ENCODE peak calls at places on chromosomes 4 and X, in five cellular contexts. D is PC-3, K is GM23338, C is HCT116, T is mammary epithelial cell. O is an unnamed sample.

GRCh38 chr4:47193179-47193578 is 161.8 kb downstream of the GABRB1 start:
- DNase-seq in T (no peak), C (no peak), D (no peak), K (no peak), O (no peak)

GRCh38 chrX:106862972-106863688 is 40.0 kb downstream of the RIPPLY1 start:
- DNase-seq in K (peak; percentile 62), T (peak; percentile 24), D (peak; percentile 61), C (peak; percentile 1), O (no peak)

GRCh38 chr4:170657761-170658160 is 568.0 kb upstream of the AADAT start:
- DNase-seq in T (no peak), K (no peak), D (peak; percentile 27), C (no peak), O (no peak)

GRCh38 chrX:154546354-154547244 is at the start of gene G6PD:
- DNase-seq in D (peak; percentile 73), T (peak; percentile 65), K (peak; percentile 72), C (peak; percentile 6), O (peak; percentile 44)

GRCh38 chr4:23922535-23923115 is 32.8 kb upstream of the PPARGC1A start:
- DNase-seq in C (no peak), D (no peak), K (no peak), T (no peak), O (peak; percentile 53)

GRCh38 chrX:2540426-2540942 is 39.7 kb upstream of the DHRSX start:
- DNase-seq in K (no peak), D (no peak), T (no peak), C (no peak), O (no peak)

GRCh38 chr4:86664959-86665358 is 70.8 kb downstream of the PTPN13 start:
- DNase-seq in D (peak; percentile 6), C (no peak), T (peak; percentile 69), K (peak; percentile 27), O (peak; percentile 95)

GRCh38 chr4:2799444-2799911 is 6.6 kb downstream of the SH3BP2 start:
- DNase-seq in C (no peak), D (no peak), T (no peak), K (no peak), O (no peak)

GRCh38 chr4:127403523-127404084 is 229.2 kb upstream of the INTU start:
- DNase-seq in D (no peak), T (no peak), C (no peak), K (no peak), O (no peak)

GRCh38 chr4:89753601-89754066 is 83.3 kb downstream of the SNCA start:
- DNase-seq in C (peak; percentile 55), T (peak; percentile 94), D (peak; percentile 67), K (no peak), O (peak; percentile 97)

GRCh38 chr4:40564815-40565505 is 64.7 kb downstream of the RBM47 start:
- DNase-seq in T (no peak), K (peak; percentile 57), D (no peak), C (no peak), O (no peak)

GRCh38 chr4:144179152-144179739 is 38.7 kb upstream of the GYPA start:
- DNase-seq in D (no peak), K (no peak), T (peak; percentile 32), C (no peak), O (no peak)

GRCh38 chrX:106927700-106928099 is 7.5 kb downstream of the CLDN2 start:
- DNase-seq in D (no peak), K (no peak), T (no peak), C (no peak), O (no peak)

GRCh38 chr4:165711436-165711835 is 161.6 kb upstream of the TLL1 start:
- DNase-seq in D (no peak), C (no peak), T (no peak), K (no peak), O (no peak)

GRCh38 chr4:14650127-14650526 is 352.2 kb upstream of the CPEB2 start:
- DNase-seq in C (no peak), D (peak; percentile 13), T (peak; percentile 6), K (no peak), O (peak; percentile 3)

GRCh38 chr4:121256346-121256745 is 92.2 kb upstream of the TNIP3 start:
- DNase-seq in D (peak; percentile 57), T (peak; percentile 85), C (peak; percentile 13), K (no peak), O (peak; percentile 94)

DNA sequence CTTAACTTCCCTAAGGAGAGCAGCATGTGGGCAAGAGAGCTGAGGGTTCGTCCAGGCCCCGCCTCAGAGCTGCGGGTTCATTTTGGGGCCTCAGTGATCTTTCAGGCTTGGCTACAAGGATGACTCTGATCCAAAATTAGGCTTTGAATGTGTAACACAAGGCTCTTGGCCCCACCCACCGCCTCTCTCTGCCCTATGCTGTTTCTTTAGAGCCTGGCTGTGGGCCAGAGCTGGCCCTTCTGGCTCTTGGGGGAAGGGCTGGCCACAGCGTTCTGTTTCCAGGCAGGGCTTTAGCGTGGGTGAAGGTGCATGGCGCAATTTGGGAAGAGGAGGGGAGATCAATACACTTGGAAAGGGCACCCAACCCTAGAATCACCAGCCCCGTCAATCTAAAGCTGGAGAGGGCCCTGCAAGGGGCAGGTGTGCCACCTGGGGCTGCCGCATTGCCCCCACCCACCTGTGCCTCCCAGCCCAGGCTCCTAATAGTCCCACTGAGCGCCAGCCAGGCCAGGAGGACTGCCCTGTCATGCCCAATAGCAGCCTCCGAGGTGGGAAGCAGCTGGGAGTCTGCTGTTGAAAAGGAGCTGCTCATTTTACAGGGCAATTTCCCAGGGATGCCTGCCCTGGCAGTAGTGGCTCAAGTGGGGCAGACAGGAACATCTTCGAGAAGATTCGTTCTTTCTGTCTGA is 84.5 kb upstream of the MAML3 start:
- DNase-seq in C (no peak), D (no peak), K (peak; percentile 61), T (peak; percentile 46), O (peak; percentile 97)
- H2AFZ ChIP-seq in C (no peak overlapping the region), D (no peak overlapping the region), K (peak overlapping the region; percentile 25), T (peak overlapping the region; percentile 55), O (peak overlapping the region; percentile 85)

GRCh38 chr4:118826723-118827444 is 9.0 kb downstream of the SEC24D start:
- DNase-seq in D (no peak), C (no peak), K (peak; percentile 21), T (no peak), O (no peak)

GRCh38 chr4:118834070-118834469 is 1.9 kb downstream of the SEC24D start:
- DNase-seq in K (no peak), T (no peak), C (no peak), D (no peak), O (no peak)

GRCh38 chr4:118833192-118833820 is 2.6 kb downstream of the SEC24D start:
- DNase-seq in K (no peak), D (peak; percentile 35), T (no peak), C (no peak), O (no peak)

GRCh38 chr4:118825799-118826198 is 10.1 kb downstream of the SEC24D start:
- DNase-seq in D (no peak), T (no peak), C (no peak), K (no peak), O (no peak)

DNA sequence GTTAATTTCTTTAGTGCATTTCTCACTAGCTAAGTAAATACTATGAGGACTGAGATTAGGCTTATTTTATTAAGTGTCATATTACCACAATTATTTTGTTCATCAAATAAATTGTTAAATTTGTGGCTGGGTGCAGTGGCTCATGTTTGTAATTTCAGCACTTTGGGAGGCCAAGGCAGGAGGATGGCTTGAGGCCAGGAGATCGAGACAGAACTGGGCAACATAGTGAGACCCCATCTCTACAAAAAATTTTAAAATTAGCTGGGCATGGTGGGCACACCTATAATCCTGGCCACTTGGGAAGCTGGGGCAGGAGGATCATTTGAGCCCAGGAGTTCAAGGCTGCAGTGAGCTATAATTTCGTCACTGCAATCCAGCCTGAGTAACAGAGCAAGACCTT is 6.8 kb downstream of the SEC24D start:
- DNase-seq in K (no peak), T (no peak), C (no peak), D (no peak), O (no peak)
- H3K79me2 ChIP-seq in K (peaks cover 100% of the 10 kb centered on the region), T (peaks cover 90% of the 10 kb centered on the region), C (peaks cover 8% of the 10 kb centered on the region), D (peaks cover 12% of the 10 kb centered on the region), O (peaks cover 98% of the 10 kb centered on the region)

GRCh38 chr4:7640136-7640535 is 205.4 kb upstream of the PSAPL1 start:
- DNase-seq in K (no peak), C (no peak), D (no peak), T (no peak), O (no peak)

GRCh38 chr4:7638984-7639789 is 204.5 kb upstream of the PSAPL1 start:
- DNase-seq in C (no peak), T (no peak), D (no peak), K (no peak), O (no peak)

GRCh38 chr4:7637971-7638370 is 203.2 kb upstream of the PSAPL1 start:
- DNase-seq in D (no peak), C (no peak), T (no peak), K (no peak), O (no peak)

GRCh38 chr4:7637139-7637538 is 202.4 kb upstream of the PSAPL1 start:
- DNase-seq in D (no peak), T (no peak), K (no peak), C (no peak), O (no peak)

GRCh38 chr4:7638463-7638862 is 203.7 kb upstream of the PSAPL1 start:
- DNase-seq in D (no peak), C (no peak), T (no peak), K (no peak), O (no peak)
- H3K4me3 ChIP-seq in D (no peak overlapping the region), C (no peak overlapping the region), T (no peak overlapping the region), K (no peak overlapping the region), O (no peak overlapping the region)

DNA sequence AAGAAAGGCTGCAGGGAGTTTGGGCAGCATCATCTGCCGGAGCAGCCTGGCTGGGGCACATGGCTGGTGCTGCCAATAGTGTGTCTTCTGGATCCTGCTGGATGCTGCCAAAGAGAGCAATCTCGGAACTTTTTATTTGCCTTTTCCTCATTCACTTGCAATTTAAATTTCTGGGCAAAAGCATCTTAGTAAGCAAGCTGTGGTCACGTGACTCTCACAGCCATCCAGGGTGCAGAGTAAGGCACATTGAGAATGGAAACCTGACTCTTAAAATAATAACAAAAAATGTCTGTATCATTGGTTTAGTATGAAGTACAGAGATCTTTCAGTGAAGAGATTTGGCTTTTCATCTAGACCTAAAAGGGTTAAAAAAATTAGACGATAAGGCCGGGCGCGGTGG is 910.3 kb downstream of the STIM2 start:
- DNase-seq in K (no peak), T (no peak), C (no peak), D (no peak), O (no peak)
- H2AFZ ChIP-seq in K (no peak overlapping the region), T (no peak overlapping the region), C (no peak overlapping the region), D (no peak overlapping the region), O (no peak overlapping the region)

GRCh38 chrX:39819921-39820849 is 277.6 kb downstream of the BCOR start:
- DNase-seq in T (no peak), D (no peak), K (peak; percentile 36), C (no peak), O (no peak)
- H3K79me2 ChIP-seq in T (no peaks in the 10 kb centered on the region), D (no peaks in the 10 kb centered on the region), K (no peaks in the 10 kb centered on the region), C (no peaks in the 10 kb centered on the region), O (no peaks in the 10 kb centered on the region)

GRCh38 chr4:4658051-4658450 is 116.2 kb upstream of the STX18 start:
- DNase-seq in D (peak; percentile 8), T (no peak), K (no peak), C (peak; percentile 88), O (no peak)
- H3K4me3 ChIP-seq in D (no peak overlapping the region), T (no peak overlapping the region), K (no peak overlapping the region), C (no peak overlapping the region), O (no peak overlapping the region)

GRCh38 chr4:124188601-124189000 is 523.9 kb downstream of the ANKRD50 start:
- DNase-seq in C (no peak), K (no peak), T (no peak), D (no peak), O (no peak)
- H2AFZ ChIP-seq in C (no peak overlapping the region), K (no peak overlapping the region), T (no peak overlapping the region), D (no peak overlapping the region), O (no peak overlapping the region)